ENCODE peak calls at places on chromosomes 12 and 14, in five cellular contexts. Y is HCT116, W is Caco-2, L is choroid plexus epithelial cell, Q is WERI-Rb-1. D is an unnamed sample.
A peak's percentile ranks its signal among the peaks of the same experiment; 100 is the strongest.

GRCh38 chr14:32370720-32371119 is 41.6 kb downstream of the AKAP6 start:
- DNase-seq in Y (peak; percentile 10), W (no peak), L (peak; percentile 76), Q (no peak), D (no peak)

GRCh38 chr12:116202940-116203339 is 74.6 kb downstream of the MED13L start:
- DNase-seq in Y (no peak), W (no peak), L (peak; percentile 73), Q (no peak), D (no peak)

GRCh38 chr12:103852498-103852992 is 11.5 kb upstream of the NT5DC3 start:
- DNase-seq in Y (no peak), W (no peak), L (peak; percentile 65), Q (no peak), D (no peak)

GRCh38 chr14:64758711-64759554 is 54.7 kb downstream of the PLEKHG3 start:
- DNase-seq in Y (no peak), W (peak; percentile 91), L (peak; percentile 97), Q (no peak), D (no peak)

GRCh38 chr14:53367631-53368030 is 214.5 kb upstream of the DDHD1 start:
- DNase-seq in Y (no peak), W (no peak), L (peak; percentile 77), Q (no peak), D (no peak)

GRCh38 chr12:116116650-116117424 is 160.7 kb downstream of the MED13L start:
- DNase-seq in Y (no peak), W (no peak), L (no peak), Q (no peak), D (no peak)

GRCh38 chr12:55830601-55831406 is 1.4 kb upstream of the DNAJC14 start:
- DNase-seq in Y (no peak), W (peak; percentile 53), L (peak; percentile 76), Q (peak; percentile 70), D (peak; percentile 69)

GRCh38 chr14:99129998-99130397 is 142.0 kb downstream of the BCL11B start:
- DNase-seq in Y (no peak), W (no peak), L (no peak), Q (no peak), D (no peak)

GRCh38 chr12:96063046-96063445 is 27.7 kb upstream of the LTA4H start:
- DNase-seq in Y (no peak), W (no peak), L (peak; percentile 47), Q (no peak), D (no peak)

GRCh38 chr12:122001379-122002209 is 20.1 kb upstream of the BCL7A start:
- DNase-seq in Y (no peak), W (no peak), L (no peak), Q (peak; percentile 19), D (no peak)

GRCh38 chr14:95255013-95255412 is 64.7 kb downstream of the CLMN start:
- DNase-seq in Y (no peak), W (no peak), L (no peak), Q (peak; percentile 46), D (no peak)

GRCh38 chr12:108770963-108771362 is 39.6 kb upstream of the CORO1C start:
- DNase-seq in Y (no peak), W (no peak), L (no peak), Q (no peak), D (no peak)

GRCh38 chr12:115155665-115156645 is 472.0 kb upstream of the TBX3 start:
- DNase-seq in Y (no peak), W (no peak), L (peak; percentile 77), Q (no peak), D (no peak)

GRCh38 chr12:87382959-87383591 is 646.1 kb downstream of the C12orf50 start:
- DNase-seq in Y (no peak), W (no peak), L (no peak), Q (no peak), D (no peak)

GRCh38 chr14:61388976-61389576 is 67.7 kb downstream of the PRKCH start:
- DNase-seq in Y (peak; percentile 36), W (no peak), L (no peak), Q (no peak), D (no peak)

GRCh38 chr12:117674313-117674712 is 294.5 kb downstream of the KSR2 start:
- DNase-seq in Y (no peak), W (no peak), L (no peak), Q (no peak), D (no peak)

GRCh38 chr12:117674763-117675162 is 294.0 kb downstream of the KSR2 start:
- DNase-seq in Y (no peak), W (no peak), L (no peak), Q (no peak), D (no peak)

GRCh38 chr12:117671734-117672133 is 297.1 kb downstream of the KSR2 start:
- DNase-seq in Y (peak; percentile 29), W (peak; percentile 53), L (peak; percentile 1), Q (peak; percentile 73), D (peak; percentile 31)
- TF ChIP-seq CTCF in Y (peak; percentile 90), W (peak; percentile 32), L (peak; percentile 23), Q (peak; percentile 74), D (peak; percentile 56)

GRCh38 chr14:60085693-60086092 is 6.0 kb upstream of the PCNX4 start:
- DNase-seq in Y (no peak), W (no peak), L (no peak), Q (no peak), D (no peak)

GRCh38 chr14:60085085-60085484 is 6.6 kb upstream of the PCNX4 start:
- DNase-seq in Y (no peak), W (no peak), L (peak; percentile 53), Q (no peak), D (no peak)

DNA sequence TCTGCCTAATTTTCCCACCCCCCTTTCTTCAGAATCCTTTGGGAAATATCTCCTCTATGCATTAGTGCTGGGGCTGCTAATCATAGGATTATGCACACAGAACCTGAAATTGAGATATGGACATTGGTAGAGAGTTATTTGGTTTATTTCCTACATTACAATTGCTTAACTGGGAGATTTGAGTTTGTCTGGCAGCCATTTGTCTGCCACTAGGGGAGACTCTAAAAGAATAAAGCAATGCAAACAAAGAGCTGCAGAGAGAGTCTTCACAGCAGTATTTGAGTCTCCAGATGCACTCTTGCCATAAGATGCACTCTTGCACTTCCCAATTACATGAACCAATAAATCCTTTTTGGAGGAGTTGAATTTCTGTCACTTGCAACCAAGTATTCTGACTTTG is 12.0 kb upstream of the PCNX4 start:
- DNase-seq in Y (no peak), W (no peak), L (peak; percentile 19), Q (no peak), D (no peak)
- TF ChIP-seq CTCF in Y (peak; percentile 26), W (peak; percentile 14), L (peak; percentile 46), Q (no peak), D (no peak)

GRCh38 chr14:71309756-71310155 is 402.5 kb downstream of the PCNX1 start:
- DNase-seq in Y (no peak), W (no peak), L (peak; percentile 14), Q (no peak), D (no peak)
- TF ChIP-seq CTCF in Y (peak; percentile 42), W (no peak), L (peak; percentile 33), Q (peak; percentile 8), D (no peak)

DNA sequence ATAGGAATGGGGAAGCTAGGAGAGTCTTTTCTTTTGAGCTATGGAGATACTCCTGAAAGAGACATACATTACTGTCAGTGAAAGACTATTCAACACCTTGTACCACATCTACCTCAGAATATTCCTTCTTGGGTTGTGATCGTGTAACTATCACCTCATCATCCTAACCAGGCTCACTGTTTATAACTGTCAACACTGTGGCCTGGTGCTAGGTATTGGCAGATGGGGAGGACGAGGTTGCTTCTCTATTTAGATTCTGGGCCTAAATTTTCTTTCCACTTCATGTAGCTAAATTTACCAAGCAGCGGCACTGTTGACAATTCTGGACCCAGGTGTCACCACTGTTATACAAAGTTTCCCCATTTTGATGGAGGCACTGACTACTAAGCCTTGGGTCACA is 354.4 kb downstream of the NELL2 start:
- DNase-seq in Y (no peak), W (no peak), L (no peak), Q (no peak), D (no peak)
- TF ChIP-seq CTCF in Y (no peak), W (no peak), L (no peak), Q (no peak), D (no peak)

GRCh38 chr12:63318933-63319332 is 167.9 kb upstream of the AVPR1A start:
- DNase-seq in Y (no peak), W (no peak), L (no peak), Q (no peak), D (no peak)

GRCh38 chr12:63317880-63318279 is 166.9 kb upstream of the AVPR1A start:
- DNase-seq in Y (no peak), W (no peak), L (no peak), Q (no peak), D (no peak)

GRCh38 chr12:63319936-63320633 is 169.1 kb upstream of the AVPR1A start:
- DNase-seq in Y (no peak), W (no peak), L (peak; percentile 34), Q (no peak), D (no peak)

GRCh38 chr12:63318313-63318712 is 167.3 kb upstream of the AVPR1A start:
- DNase-seq in Y (no peak), W (no peak), L (no peak), Q (no peak), D (no peak)

DNA sequence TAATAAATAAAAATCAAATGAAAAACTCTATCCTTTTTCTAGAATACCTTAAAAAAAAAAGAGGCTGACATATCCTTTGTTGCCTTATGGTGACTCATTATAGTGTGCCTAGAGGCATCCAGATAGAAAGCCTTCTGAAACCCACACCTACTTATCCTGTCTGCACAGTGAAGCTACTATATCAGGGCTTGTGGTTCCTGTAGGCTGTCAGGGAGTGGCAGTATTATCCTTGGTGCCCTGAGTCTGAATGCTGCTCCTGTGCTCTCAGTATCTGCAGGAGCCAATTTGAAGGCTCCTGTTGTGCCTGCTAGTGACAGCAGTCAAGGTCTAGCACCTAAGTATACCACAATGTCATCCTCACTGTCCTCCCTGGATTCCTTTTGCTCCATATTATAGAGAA is 168.4 kb upstream of the AVPR1A start:
- DNase-seq in Y (peak; percentile 39), W (peak; percentile 26), L (peak; percentile 26), Q (no peak), D (no peak)
- TF ChIP-seq CTCF in Y (peak; percentile 7), W (no peak), L (no peak), Q (peak; percentile 37), D (no peak)

GRCh38 chr14:106879241-106879640 is 1352.9 kb downstream of the TMEM121 start:
- DNase-seq in Y (peak; percentile 10), W (peak; percentile 82), L (no peak), Q (peak; percentile 78), D (peak; percentile 63)
- TF ChIP-seq CTCF in Y (peak; percentile 49), W (peak; percentile 64), L (peak; percentile 29), Q (peak; percentile 78), D (peak; percentile 95)

GRCh38 chr12:130064999-130065398 is 97.3 kb upstream of the FZD10 start:
- DNase-seq in Y (no peak), W (no peak), L (no peak), Q (no peak), D (no peak)
- TF ChIP-seq CTCF in Y (no peak), W (no peak), L (no peak), Q (peak; percentile 45), D (no peak)

DNA sequence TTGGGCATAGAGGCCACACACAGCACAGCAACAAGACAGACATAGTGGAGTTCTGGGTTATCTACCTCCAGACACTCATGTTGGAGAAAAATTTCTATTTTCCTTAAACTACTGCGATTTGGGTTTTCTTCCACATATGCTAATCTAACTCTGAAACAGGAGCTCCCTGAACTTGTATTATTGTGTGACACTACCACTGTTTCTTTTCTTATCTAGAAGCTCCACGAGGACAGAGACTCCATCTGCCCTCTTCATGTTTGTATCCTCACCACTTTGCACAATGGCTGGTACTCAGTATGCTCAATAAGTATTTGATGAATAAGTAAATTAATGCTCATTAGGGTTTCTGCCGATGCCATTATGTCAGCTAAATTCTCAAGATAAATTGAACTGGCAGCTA is 218.6 kb downstream of the PAX9 start:
- DNase-seq in Y (no peak), W (no peak), L (no peak), Q (no peak), D (no peak)
- TF ChIP-seq CTCF in Y (no peak), W (no peak), L (no peak), Q (no peak), D (no peak)